ENCODE peak calls at places on chromosomes 2 and 18, in six cellular contexts. U is NCI-H2171 treated with DMSO at 0.1 percent for 48 hours; E is HuH-7.5; V is stimulated activated CD8-positive, alpha-beta memory T cell treated with anti-CD3 and anti-CD28 coated beads, Interleukin-15, amount 100 ng/mL, for 24 hours; Z is brain microvascular endothelial cell; D is midbrain. Q is an unnamed sample.

GRCh38 chr2:229350928-229351327 is 79.8 kb upstream of the PID1 start:
- DNase-seq in E (no peak), D (no peak), Z (peak), U (no peak), V (no peak), Q (no peak)

GRCh38 chr2:210713122-210713521 is 156.7 kb downstream of the CPS1 start:
- DNase-seq in D (no peak), V (no peak), U (no peak), E (no peak), Z (no peak), Q (no peak)

GRCh38 chr2:112811841-112812306 is 24.7 kb downstream of the IL1B start:
- DNase-seq in Z (peak), D (no peak), V (no peak), E (no peak), U (no peak), Q (no peak)

GRCh38 chr18:57705861-57706590 is 84.4 kb upstream of the NARS1 start:
- DNase-seq in V (no peak), Z (no peak), E (no peak), U (no peak), D (no peak), Q (no peak)

GRCh38 chr2:1698188-1698945 is 45.9 kb downstream of the PXDN start:
- DNase-seq in D (peak), U (no peak), V (no peak), Z (no peak), E (no peak), Q (no peak)

GRCh38 chr2:19532797-19533196 is 174.4 kb upstream of the OSR1 start:
- DNase-seq in V (no peak), U (no peak), Z (peak), E (no peak), D (no peak), Q (no peak)

GRCh38 chr2:132400169-132400900 is 16.3 kb upstream of the GPR39 start:
- DNase-seq in E (no peak), Z (peak), V (no peak), U (no peak), D (no peak), Q (no peak)

GRCh38 chr2:209653164-209653563 is 118.5 kb upstream of the UNC80 start:
- DNase-seq in U (no peak), V (no peak), E (no peak), D (no peak), Z (no peak), Q (no peak)

GRCh38 chr2:64950226-64951160 is 38.7 kb upstream of the SLC1A4 start:
- DNase-seq in U (no peak), D (no peak), V (no peak), E (no peak), Z (no peak), Q (no peak)

GRCh38 chr18:6607348-6607747 is 122.2 kb upstream of the ARHGAP28 start:
- DNase-seq in V (no peak), Z (no peak), E (no peak), U (peak), D (no peak), Q (peak)

GRCh38 chr2:138827426-138828054 is 47.4 kb upstream of the NXPH2 start:
- DNase-seq in E (peak), Z (peak), V (no peak), D (peak), U (peak), Q (peak)

GRCh38 chr2:138521821-138522220 is 20.3 kb downstream of the SPOPL start:
- DNase-seq in D (no peak), E (no peak), Z (no peak), V (no peak), U (no peak), Q (no peak)